ENCODE peak calls at places on chromosome 22, in four cellular contexts. X is mucosa of descending colon, M is neural progenitor cell, D is tibial nerve. F is an unnamed sample. For H3K36me3, the result is how much of the 10 kb centered on the place peaks cover.

GRCh38 chr22:42412744-42413220 is 19.4 kb downstream of the NFAM1 start:
- DNase-seq in X (no peak), M (peak), D (no peak), F (no peak)

GRCh38 chr22:38353142-38353629 is 36.0 kb upstream of the CSNK1E start:
- DNase-seq in X (peak), M (peak), D (peak), F (no peak)

GRCh38 chr22:38921126-38921525 is 36.3 kb upstream of the APOBEC3A start:
- DNase-seq in X (peak), M (no peak), D (no peak), F (no peak)

GRCh38 chr22:24040946-24041345 is 29.8 kb downstream of the CABIN1 start:
- DNase-seq in X (no peak), M (no peak), D (no peak), F (no peak)

GRCh38 chr22:38417252-38418060 is 37.5 kb downstream of the KCNJ4 start:
- DNase-seq in X (no peak), M (no peak), D (no peak), F (no peak)

GRCh38 chr22:24772493-24773220 is 1.9 kb downstream of the PIWIL3 start:
- DNase-seq in X (no peak), M (peak), D (no peak), F (no peak)

GRCh38 chr22:17266261-17266971 is 47.2 kb upstream of the ADA2 start:
- DNase-seq in X (peak), M (peak), D (no peak), F (no peak)

GRCh38 chr22:38868286-38868721 is 3.7 kb downstream of the CBX6 start:
- DNase-seq in X (no peak), M (no peak), D (no peak), F (no peak)

GRCh38 chr22:37544955-37545702 is 15.2 kb upstream of the CDC42EP1 start:
- DNase-seq in X (peak), M (peak), D (peak), F (no peak)

GRCh38 chr22:24429411-24430365 is 2.3 kb downstream of the ADORA2A start:
- DNase-seq in X (no peak), M (no peak), D (no peak), F (no peak)

GRCh38 chr22:31917227-31917921 is 27.0 kb upstream of the YWHAH start:
- DNase-seq in X (peak), M (no peak), D (no peak), F (no peak)

GRCh38 chr22:31919730-31920129 is 24.6 kb upstream of the YWHAH start:
- DNase-seq in X (no peak), M (no peak), D (no peak), F (no peak)

GRCh38 chr22:31912402-31912733 is 32.0 kb upstream of the YWHAH start:
- DNase-seq in X (no peak), M (no peak), D (no peak), F (no peak)

GRCh38 chr22:31911565-31912401 is 32.6 kb upstream of the YWHAH start:
- DNase-seq in X (peak), M (no peak), D (no peak), F (no peak)

DNA sequence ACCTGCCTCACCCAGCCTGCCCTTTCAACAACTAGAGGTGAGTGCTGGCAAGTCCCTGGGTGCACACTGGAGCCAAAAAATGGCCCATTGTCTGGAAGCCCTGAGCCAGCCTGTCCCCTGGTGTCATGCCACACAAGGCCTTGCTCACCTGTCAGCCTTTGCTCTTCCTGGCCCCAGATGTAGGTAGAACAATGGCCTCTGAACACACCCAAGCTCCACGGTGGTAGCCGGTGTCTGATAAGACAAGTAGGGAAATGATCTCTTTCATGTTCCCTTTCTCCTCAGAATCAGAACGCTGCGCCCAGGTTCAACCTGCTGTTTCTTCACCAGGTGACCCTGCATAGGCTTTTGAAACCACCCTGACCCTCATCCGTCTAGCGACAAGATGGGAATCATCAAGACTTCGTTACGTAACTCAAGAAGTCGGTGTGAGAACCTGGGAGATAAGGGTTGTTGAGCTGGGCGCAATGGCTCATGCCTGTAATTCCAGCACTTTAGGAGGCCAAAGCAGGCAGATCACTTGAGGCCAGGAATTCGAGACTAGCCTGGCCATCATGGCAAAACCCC is 28.8 kb upstream of the YWHAH start:
- DNase-seq in X (peak), M (no peak), D (no peak), F (no peak)
- H3K36me3 ChIP-seq in X (under half), M (under half), D (under half), F (under half)

GRCh38 chr22:26188341-26188740 is 19.1 kb downstream of the SEZ6L start:
- DNase-seq in X (no peak), M (no peak), D (no peak), F (no peak)

GRCh38 chr22:26185190-26185589 is 15.9 kb downstream of the SEZ6L start:
- DNase-seq in X (no peak), M (no peak), D (no peak), F (no peak)

GRCh38 chr22:26182723-26183122 is 13.5 kb downstream of the SEZ6L start:
- DNase-seq in X (no peak), M (peak), D (no peak), F (no peak)
- H3K4me3 ChIP-seq in X (no peak), M (no peak), D (no peak), F (no peak)

GRCh38 chr22:19730662-19731360 is 7.5 kb downstream of the GP1BB start:
- DNase-seq in X (peak), M (peak), D (peak), F (peak)
- TF ChIP-seq CTCF in X (peak), M (peak), D (peak), F (peak)

GRCh38 chr22:29272624-29273023 is 4.6 kb downstream of the EWSR1 start:
- DNase-seq in X (no peak), M (no peak), D (no peak), F (no peak)
- H3K36me3 ChIP-seq in X (under half), M (under half), D (under half), F (under half)

GRCh38 chr22:43860831-43861230 is 1.5 kb downstream of the SULT4A1 start:
- DNase-seq in X (no peak), M (no peak), D (no peak), F (no peak)

GRCh38 chr22:43862882-43863202 is 529 bp upstream of the SULT4A1 start:
- DNase-seq in X (no peak), M (no peak), D (no peak), F (no peak)

GRCh38 chr22:43860126-43860525 is 2.2 kb downstream of the SULT4A1 start:
- DNase-seq in X (no peak), M (no peak), D (no peak), F (no peak)

GRCh38 chr22:43862074-43862881 is at the start of gene SULT4A1:
- DNase-seq in X (no peak), M (peak), D (no peak), F (no peak)

GRCh38 chr22:43861529-43861928 is 784 bp downstream of the SULT4A1 start:
- DNase-seq in X (no peak), M (no peak), D (no peak), F (no peak)
- H3K4me3 ChIP-seq in X (no peak), M (peak), D (no peak), F (no peak)

GRCh38 chr22:41367039-41367679 is 14.6 kb upstream of the TEF start:
- DNase-seq in X (peak), M (peak), D (peak), F (peak)
- TF ChIP-seq CTCF in X (no peak), M (no peak), D (peak), F (peak)

GRCh38 chr22:30315962-30316576 is 10.7 kb downstream of the TBC1D10A start:
- DNase-seq in X (no peak), M (no peak), D (no peak), F (no peak)

GRCh38 chr22:30317778-30318177 is 9.0 kb downstream of the TBC1D10A start:
- DNase-seq in X (no peak), M (no peak), D (no peak), F (no peak)

GRCh38 chr22:30321461-30321860 is 5.3 kb downstream of the TBC1D10A start:
- DNase-seq in X (no peak), M (no peak), D (no peak), F (no peak)

GRCh38 chr22:30318773-30319419 is 7.8 kb downstream of the TBC1D10A start:
- DNase-seq in X (no peak), M (peak), D (no peak), F (no peak)

GRCh38 chr22:30320021-30320556 is 6.7 kb downstream of the TBC1D10A start:
- DNase-seq in X (no peak), M (no peak), D (no peak), F (no peak)
- H3K36me3 ChIP-seq in X (under half), M (under half), D (under half), F (under half)

GRCh38 chr22:20466659-20467379 is 28.8 kb downstream of the KLHL22 start:
- DNase-seq in X (no peak), M (no peak), D (no peak), F (no peak)

GRCh38 chr22:20464912-20465758 is 27.5 kb upstream of the SCARF2 start:
- DNase-seq in X (no peak), M (no peak), D (no peak), F (no peak)

GRCh38 chr22:20463324-20464095 is 25.9 kb upstream of the SCARF2 start:
- DNase-seq in X (peak), M (no peak), D (no peak), F (no peak)

GRCh38 chr22:20465759-20466077 is 28.1 kb upstream of the SCARF2 start:
- DNase-seq in X (no peak), M (no peak), D (no peak), F (no peak)

GRCh38 chr22:20464096-20464614 is 26.5 kb upstream of the SCARF2 start:
- DNase-seq in X (no peak), M (no peak), D (no peak), F (no peak)
- H3K4me3 ChIP-seq in X (no peak), M (no peak), D (no peak), F (no peak)

DNA sequence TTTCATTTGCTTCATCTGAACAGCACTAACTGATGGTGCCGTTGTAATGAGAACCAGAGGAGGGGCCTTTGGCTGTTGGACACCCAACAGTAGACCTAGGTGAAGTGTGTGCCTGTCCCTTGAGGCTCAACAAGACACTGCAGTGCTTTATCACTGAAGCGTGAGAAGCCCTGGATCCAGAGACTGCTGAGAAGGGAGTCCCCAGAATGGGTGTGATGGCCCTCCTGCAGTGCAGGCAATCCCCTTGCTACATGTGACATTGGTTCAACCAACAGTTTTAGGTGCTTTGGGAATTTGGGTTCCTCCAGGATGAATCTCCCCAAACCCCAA is 125.6 kb downstream of the BRD1 start:
- DNase-seq in X (no peak), M (no peak), D (no peak), F (no peak)
- TF ChIP-seq CTCF in X (no peak), M (no peak), D (no peak), F (no peak)

GRCh38 chr22:20567993-20568417 is 60.6 kb downstream of the MED15 start:
- DNase-seq in X (no peak), M (no peak), D (no peak), F (no peak)
- H3K36me3 ChIP-seq in X (under half), M (under half), D (under half), F (half or more)

F was measured in thoracic aorta.